ENCODE peak calls at places on chromosomes 11 and 22, in nine cellular contexts. G, U, K, Q, W, L, N, E and P are unnamed samples.

GRCh38 chr22:44623771-44624510 is 78.1 kb upstream of the PRR5 start:
- DNase-seq in G (no peak), U (no peak), K (no peak), Q (peak; percentile 55), W (no peak), L (peak; percentile 18), N (peak; percentile 34), E (peak; percentile 69), P (no peak)

GRCh38 chr11:44625759-44626523 is 60.5 kb downstream of the CD82 start:
- DNase-seq in G (no peak), U (no peak), K (peak; percentile 6), Q (no peak), W (no peak), L (no peak), N (no peak), E (peak; percentile 78), P (no peak)

GRCh38 chr11:75277991-75278790 is 37.6 kb downstream of the TPBGL start:
- DNase-seq in G (no peak), U (no peak), K (no peak), Q (no peak), W (no peak), L (no peak), N (no peak), E (no peak), P (no peak)

GRCh38 chr22:19011075-19011474 is 75.0 kb upstream of the PRODH start:
- DNase-seq in G (no peak), U (no peak), K (no peak), Q (no peak), W (no peak), L (no peak), N (no peak), E (no peak), P (no peak)

GRCh38 chr11:28537822-28538221 is 429.6 kb downstream of the METTL15 start:
- DNase-seq in G (no peak), U (no peak), K (no peak), Q (no peak), W (no peak), L (no peak), N (peak; percentile 16), E (no peak), P (no peak)

GRCh38 chr22:37807410-37808293 is at the start of gene GCAT:
- DNase-seq in G (peak; percentile 90), U (peak; percentile 94), K (peak; percentile 96), Q (peak; percentile 98), W (peak; percentile 80), L (peak; percentile 95), N (peak; percentile 93), E (peak; percentile 97), P (peak; percentile 76)

GRCh38 chr11:71112454-71112853 is 139.9 kb downstream of the SHANK2 start:
- DNase-seq in G (no peak), U (no peak), K (no peak), Q (no peak), W (no peak), L (no peak), N (no peak), E (no peak), P (no peak)

GRCh38 chr11:36186340-36186739 is 102.9 kb downstream of the COMMD9 start:
- DNase-seq in G (peak; percentile 90), U (peak; percentile 93), K (no peak), Q (no peak), W (peak; percentile 61), L (peak; percentile 79), N (peak; percentile 94), E (no peak), P (no peak)

GRCh38 chr11:13107544-13108044 is 98.5 kb downstream of the RASSF10 start:
- DNase-seq in G (no peak), U (no peak), K (no peak), Q (no peak), W (no peak), L (no peak), N (no peak), E (no peak), P (no peak)

GRCh38 chr22:35835998-35836691 is 118.5 kb downstream of the APOL5 start:
- DNase-seq in G (peak; percentile 85), U (peak; percentile 96), K (peak; percentile 38), Q (no peak), W (peak; percentile 45), L (peak; percentile 92), N (peak; percentile 97), E (no peak), P (no peak)

GRCh38 chr11:70126494-70126893 is 48.4 kb downstream of the ANO1 start:
- DNase-seq in G (peak; percentile 60), U (no peak), K (no peak), Q (no peak), W (no peak), L (no peak), N (no peak), E (no peak), P (no peak)

GRCh38 chr22:48492371-48493320 is 1335.0 kb downstream of the BRD1 start:
- DNase-seq in G (peak; percentile 35), U (peak; percentile 59), K (peak; percentile 50), Q (peak; percentile 70), W (peak; percentile 23), L (peak; percentile 84), N (peak; percentile 69), E (peak; percentile 66), P (peak; percentile 48)

GRCh38 chr11:59706518-59707285 is 6.9 kb downstream of the OR10V1 start:
- DNase-seq in G (peak; percentile 97), U (peak; percentile 88), K (peak; percentile 14), Q (no peak), W (peak; percentile 57), L (peak; percentile 74), N (peak; percentile 59), E (no peak), P (no peak)

DNA sequence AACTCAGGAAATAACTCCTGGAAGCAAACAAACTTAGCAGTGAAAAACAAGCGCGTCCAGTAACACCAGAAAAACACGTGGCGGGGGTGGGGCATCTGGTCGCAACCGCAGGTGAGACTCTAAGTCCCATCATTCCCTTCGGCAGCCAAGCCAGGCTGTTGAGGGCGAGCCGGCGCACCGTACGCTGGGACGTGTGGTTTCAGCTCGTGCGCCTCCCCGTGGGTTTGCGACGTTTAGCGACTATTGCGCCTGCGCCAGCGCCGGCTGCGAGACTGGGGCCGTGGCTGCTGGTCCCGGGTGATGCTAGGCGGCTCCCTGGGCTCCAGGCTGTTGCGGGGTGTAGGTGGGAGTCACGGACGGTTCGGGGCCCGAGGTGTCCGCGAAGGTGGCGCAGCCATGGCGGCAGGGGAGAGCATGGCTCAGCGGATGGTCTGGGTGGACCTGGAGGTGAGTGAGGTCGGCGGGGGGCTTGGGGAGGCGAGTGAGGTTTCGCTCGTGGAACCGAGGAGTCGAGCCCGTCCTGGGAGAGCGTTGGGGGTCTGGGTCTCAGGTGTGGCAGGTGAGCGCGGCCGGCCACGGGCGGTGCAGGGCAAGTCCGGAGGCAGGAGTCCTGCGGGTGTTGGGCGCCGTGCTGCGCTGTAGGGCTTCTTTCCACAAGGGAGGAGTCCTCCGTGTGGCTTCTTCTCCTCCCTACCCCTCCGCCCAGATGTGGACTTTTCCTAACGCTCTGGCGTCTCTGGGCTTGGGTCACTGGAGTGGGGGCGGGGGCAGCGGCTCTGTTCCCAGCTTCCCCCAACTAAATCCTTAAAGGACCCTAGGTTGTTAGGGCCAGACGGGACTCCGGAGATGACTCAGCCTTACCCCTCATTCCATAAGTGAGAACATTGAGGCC is at the start of gene REXO2:
- DNase-seq in G (peak; percentile 90), U (peak; percentile 94), K (peak; percentile 97), Q (peak; percentile 91), W (peak; percentile 59), L (peak; percentile 95), N (peak; percentile 93), E (peak; percentile 97), P (peak; percentile 70)
- TF ChIP-seq CTCF in G (peak; percentile 54), U (no peak), K (no peak), Q (no peak), W (peak; percentile 73), L (peak; percentile 49), N (peak; percentile 17), E (no peak), P (peak; percentile 13)

DNA sequence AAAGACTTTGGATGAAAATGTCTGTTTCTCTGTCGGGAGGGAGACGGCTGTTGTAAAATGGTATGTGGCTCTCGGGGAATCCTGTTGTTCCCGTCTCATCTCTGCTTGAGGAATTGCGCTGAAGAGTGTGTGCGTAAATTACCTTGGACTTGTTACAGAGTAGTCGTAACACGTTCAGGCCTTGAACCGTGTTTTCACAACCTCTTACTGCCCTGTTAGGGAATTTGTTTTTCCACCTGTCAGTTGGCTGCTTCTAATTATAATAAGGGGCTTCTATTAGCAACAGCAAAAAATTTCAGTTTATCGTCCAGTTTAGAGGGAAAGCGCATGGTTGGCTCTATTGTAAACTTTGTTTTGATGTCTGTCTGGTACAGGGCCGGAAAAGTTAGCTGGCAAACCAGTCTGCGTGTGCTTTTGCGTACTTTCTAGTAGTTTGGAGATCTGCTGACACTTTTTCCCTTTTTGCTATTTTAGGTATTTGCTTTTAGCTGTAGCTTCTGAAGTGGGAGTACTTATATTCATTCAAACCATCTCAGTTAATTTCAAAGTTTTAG is 1.5 kb downstream of the HIPK3 start:
- DNase-seq in G (peak; percentile 82), U (peak; percentile 72), K (no peak), Q (no peak), W (no peak), L (peak; percentile 63), N (peak; percentile 72), E (no peak), P (no peak)
- TF ChIP-seq CTCF in G (no peak), U (no peak), K (no peak), Q (no peak), W (no peak), L (no peak), N (no peak), E (no peak), P (no peak)

DNA sequence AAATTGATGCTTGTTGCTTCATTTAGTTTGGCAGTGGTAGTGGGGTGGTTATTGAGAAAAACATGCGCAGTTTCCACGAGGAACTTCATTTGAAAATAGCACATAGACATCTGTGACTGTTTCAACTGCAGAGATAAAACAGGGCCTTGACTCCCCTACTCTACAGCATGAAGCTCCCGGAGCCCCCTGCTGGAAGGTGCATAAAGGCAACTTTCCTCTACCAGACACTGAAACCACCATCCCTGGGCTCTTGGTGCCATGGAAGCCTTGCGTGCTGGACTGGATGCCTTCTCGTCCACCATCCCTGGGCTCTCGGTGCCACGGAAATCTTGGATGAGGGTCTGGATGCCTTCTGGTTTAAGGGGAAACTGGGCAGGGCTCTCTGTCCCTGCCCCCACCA is 195.8 kb downstream of the CSNK2A3 start:
- DNase-seq in G (no peak), U (peak; percentile 31), K (no peak), Q (peak; percentile 42), W (no peak), L (peak; percentile 11), N (peak; percentile 39), E (peak; percentile 49), P (no peak)
- TF ChIP-seq CTCF in G (peak; percentile 54), U (peak; percentile 57), K (peak; percentile 29), Q (peak; percentile 46), W (peak; percentile 59), L (peak; percentile 44), N (peak; percentile 57), E (peak; percentile 58), P (peak; percentile 41)

GRCh38 chr22:46660604-46661201 is 40.5 kb downstream of the GRAMD4 start:
- DNase-seq in G (no peak), U (no peak), K (peak; percentile 78), Q (no peak), W (no peak), L (no peak), N (no peak), E (no peak), P (no peak)
- TF ChIP-seq CTCF in G (no peak), U (no peak), K (no peak), Q (no peak), W (no peak), L (no peak), N (no peak), E (no peak), P (no peak)